ENCODE peak calls at places on chromosomes 2 and 18, in ten cellular contexts. I, L, Z, U, T, H, D, Q, O and A are unnamed samples.

GRCh38 chr2:241868661-241869081 is 858 bp upstream of the RTP5 start:
- DNase-seq in I (no peak), L (no peak), Z (no peak), U (no peak), T (no peak), H (no peak), D (no peak), Q (no peak), O (no peak), A (no peak)

GRCh38 chr2:109256111-109256510 is 127.1 kb downstream of the SH3RF3 start:
- DNase-seq in I (no peak), L (no peak), Z (no peak), U (no peak), T (no peak), H (no peak), D (no peak), Q (peak), O (no peak), A (no peak)

GRCh38 chr2:57376985-57377384 is 669.6 kb upstream of the VRK2 start:
- DNase-seq in I (no peak), L (no peak), Z (no peak), U (no peak), T (no peak), H (no peak), D (no peak), Q (no peak), O (no peak), A (peak)

GRCh38 chr18:37135177-37135576 is 306.2 kb downstream of the KIAA1328 start:
- DNase-seq in I (no peak), L (no peak), Z (no peak), U (no peak), T (no peak), H (no peak), D (no peak), Q (no peak), O (no peak), A (no peak)

GRCh38 chr2:130836501-130837174 is at the start of gene ARHGEF4:
- DNase-seq in I (no peak), L (no peak), Z (peak), U (no peak), T (peak), H (peak), D (no peak), Q (no peak), O (no peak), A (no peak)

GRCh38 chr2:28300489-28300888 is 92.2 kb upstream of the FOSL2 start:
- DNase-seq in I (peak), L (no peak), Z (no peak), U (no peak), T (no peak), H (no peak), D (peak), Q (no peak), O (no peak), A (no peak)

GRCh38 chr2:54522624-54523281 is 66.6 kb downstream of the SPTBN1 start:
- DNase-seq in I (peak), L (no peak), Z (peak), U (no peak), T (peak), H (peak), D (peak), Q (no peak), O (no peak), A (peak)

GRCh38 chr2:118992740-118993391 is 50.9 kb downstream of the MARCO start:
- DNase-seq in I (no peak), L (no peak), Z (no peak), U (no peak), T (no peak), H (peak), D (no peak), Q (no peak), O (no peak), A (no peak)

GRCh38 chr2:199303814-199304213 is 153.9 kb downstream of the SATB2 start:
- DNase-seq in I (peak), L (no peak), Z (no peak), U (no peak), T (no peak), H (no peak), D (peak), Q (no peak), O (peak), A (peak)

GRCh38 chr2:147394179-147394790 is 450.5 kb upstream of the ACVR2A start:
- DNase-seq in I (no peak), L (no peak), Z (no peak), U (no peak), T (no peak), H (no peak), D (no peak), Q (no peak), O (no peak), A (no peak)

GRCh38 chr2:168552450-168552856 is 96.4 kb downstream of the CERS6 start:
- DNase-seq in I (no peak), L (no peak), Z (no peak), U (no peak), T (peak), H (no peak), D (no peak), Q (no peak), O (no peak), A (no peak)

GRCh38 chr18:9133225-9133624 is 3.4 kb upstream of the ANKRD12 start:
- DNase-seq in I (no peak), L (no peak), Z (no peak), U (no peak), T (no peak), H (no peak), D (no peak), Q (no peak), O (no peak), A (no peak)

GRCh38 chr2:212711851-212712250 is 173.2 kb upstream of the ERBB4 start:
- DNase-seq in I (peak), L (no peak), Z (no peak), U (no peak), T (no peak), H (no peak), D (peak), Q (no peak), O (no peak), A (peak)

GRCh38 chr2:121626777-121627524 is 22.3 kb downstream of the CLASP1 start:
- DNase-seq in I (peak), L (no peak), Z (no peak), U (peak), T (no peak), H (no peak), D (peak), Q (peak), O (no peak), A (peak)

GRCh38 chr2:108922141-108922915 is 66.7 kb downstream of the EDAR start:
- DNase-seq in I (peak), L (no peak), Z (no peak), U (no peak), T (no peak), H (peak), D (peak), Q (no peak), O (no peak), A (peak)

GRCh38 chr2:8096484-8096883 is 585.4 kb upstream of the ID2 start:
- DNase-seq in I (no peak), L (no peak), Z (no peak), U (no peak), T (no peak), H (no peak), D (no peak), Q (no peak), O (no peak), A (no peak)

GRCh38 chr18:37315935-37316334 is 249.7 kb downstream of the CELF4 start:
- DNase-seq in I (no peak), L (no peak), Z (no peak), U (no peak), T (no peak), H (no peak), D (no peak), Q (no peak), O (no peak), A (no peak)

GRCh38 chr2:216066255-216066654 is 15.4 kb downstream of the PECR start:
- DNase-seq in I (peak), L (no peak), Z (no peak), U (no peak), T (no peak), H (no peak), D (peak), Q (no peak), O (no peak), A (peak)

DNA sequence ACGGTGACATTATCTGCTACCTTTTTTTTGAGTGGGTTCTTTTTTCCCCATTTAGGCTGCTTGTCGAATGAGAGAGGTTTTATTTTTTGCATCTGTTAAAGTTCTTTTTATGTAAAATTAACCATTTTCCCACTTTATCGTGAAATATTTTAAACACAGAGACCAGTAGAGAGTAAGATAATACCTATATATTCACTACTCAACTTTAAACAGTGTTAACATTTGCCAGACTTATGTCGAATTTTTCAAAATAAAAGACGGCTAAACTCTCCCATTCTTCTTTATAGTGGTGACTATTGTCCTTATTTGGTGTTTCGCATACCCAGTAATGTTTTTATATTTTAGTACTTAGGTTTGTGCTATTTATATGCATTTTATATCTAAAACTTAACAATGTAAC is 743 bp upstream of the PUS10 start:
- DNase-seq in I (no peak), L (no peak), Z (no peak), U (no peak), T (no peak), H (no peak), D (no peak), Q (no peak), O (no peak), A (no peak)
- H3K4me3 ChIP-seq in I (peak), L (peak), Z (peak), U (peak), T (peak), H (peak), D (peak), Q (peak), O (peak), A (peak)

DNA sequence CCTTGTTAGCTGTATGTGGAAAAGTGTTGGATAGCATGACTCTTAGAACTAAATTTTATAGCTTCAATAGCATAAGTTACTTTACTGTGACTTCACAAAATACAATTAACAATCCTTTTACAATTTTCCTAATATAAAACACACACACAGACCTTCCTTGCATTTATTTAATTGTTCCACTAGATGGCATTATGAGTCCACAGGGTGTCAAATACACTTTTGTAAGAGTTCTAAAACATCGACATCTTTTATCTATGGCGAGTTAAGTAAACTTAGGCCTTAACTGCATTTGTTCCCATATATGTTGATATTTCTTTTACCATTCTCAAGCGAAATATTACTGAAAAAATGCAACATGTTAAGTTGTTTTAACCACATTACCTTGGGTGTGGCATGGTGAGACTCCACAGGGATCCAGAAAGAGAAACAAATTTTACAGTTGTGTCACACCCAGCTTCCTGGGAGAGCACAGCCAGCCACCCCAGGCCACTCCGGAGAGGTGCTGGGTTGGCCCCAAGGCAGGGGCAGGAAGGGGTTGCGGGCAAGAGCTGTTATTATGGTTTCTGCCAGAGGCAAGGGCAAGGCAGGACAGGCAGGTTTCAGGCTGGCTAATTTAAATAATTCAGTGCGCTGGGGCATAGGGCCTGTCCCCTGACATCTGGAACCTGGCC is 312.4 kb upstream of the MC4R start:
- DNase-seq in I (peak), L (no peak), Z (no peak), U (no peak), T (no peak), H (no peak), D (peak), Q (no peak), O (no peak), A (peak)
- TF ChIP-seq CTCF in I (no peak), L (peak), Z (peak), U (peak), T (peak), H (peak), D (peak), Q (no peak), O (peak), A (peak)

GRCh38 chr2:231546014-231546413 is 15.8 kb upstream of the NMUR1 start:
- DNase-seq in I (no peak), L (no peak), Z (no peak), U (no peak), T (no peak), H (no peak), D (no peak), Q (no peak), O (no peak), A (no peak)
- H3K4me3 ChIP-seq in I (no peak), L (no peak), Z (no peak), U (no peak), T (no peak), H (no peak), D (no peak), Q (no peak), O (no peak), A (no peak)

DNA sequence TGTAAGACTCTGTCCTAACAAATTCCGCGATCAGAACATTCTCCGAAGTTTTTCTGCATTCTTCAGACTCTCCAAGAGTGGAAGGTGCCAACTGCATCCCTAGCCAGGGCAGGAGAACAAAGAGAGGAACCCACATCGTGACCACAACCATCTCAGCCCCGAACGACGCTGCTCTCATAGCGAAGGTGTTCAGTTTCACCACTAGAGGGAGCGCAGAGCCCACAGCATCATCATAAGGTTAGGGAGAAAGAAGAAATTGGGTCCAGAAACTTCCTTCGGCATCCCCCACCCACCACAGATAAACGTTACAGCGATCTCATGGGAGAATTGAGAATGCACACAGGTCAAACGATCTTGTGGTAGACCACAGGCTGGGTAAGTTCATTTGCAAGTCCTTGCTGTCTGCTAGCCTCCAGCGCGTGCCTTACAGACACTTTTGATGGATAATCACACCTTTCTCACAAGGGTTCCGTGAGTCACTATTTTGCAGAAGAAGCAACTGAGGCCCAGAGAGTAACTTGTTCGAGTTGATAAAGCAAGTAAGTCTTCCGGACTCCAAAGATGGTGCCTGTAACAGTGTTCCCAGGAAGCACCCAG is 53.7 kb upstream of the ARL4C start:
- DNase-seq in I (peak), L (peak), Z (peak), U (peak), T (peak), H (peak), D (peak), Q (peak), O (peak), A (peak)
- TF ChIP-seq CTCF in I (peak), L (peak), Z (peak), U (peak), T (peak), H (peak), D (peak), Q (peak), O (peak), A (peak)

GRCh38 chr2:48420512-48421197 is 109.3 kb upstream of the STON1 start:
- DNase-seq in I (peak), L (peak), Z (peak), U (peak), T (peak), H (peak), D (peak), Q (peak), O (peak), A (peak)
- H3K4me3 ChIP-seq in I (no peak), L (no peak), Z (peak), U (no peak), T (no peak), H (no peak), D (no peak), Q (peak), O (peak), A (no peak)

GRCh38 chr2:63484901-63485300 is 103.4 kb downstream of the WDPCP start:
- DNase-seq in I (no peak), L (no peak), Z (no peak), U (no peak), T (no peak), H (no peak), D (no peak), Q (no peak), O (no peak), A (no peak)

GRCh38 chr2:63484481-63484880 is 103.8 kb downstream of the WDPCP start:
- DNase-seq in I (no peak), L (no peak), Z (no peak), U (no peak), T (no peak), H (no peak), D (no peak), Q (no peak), O (no peak), A (no peak)

GRCh38 chr2:63488118-63488713 is 100.1 kb downstream of the WDPCP start:
- DNase-seq in I (peak), L (no peak), Z (peak), U (no peak), T (peak), H (peak), D (peak), Q (no peak), O (no peak), A (peak)

DNA sequence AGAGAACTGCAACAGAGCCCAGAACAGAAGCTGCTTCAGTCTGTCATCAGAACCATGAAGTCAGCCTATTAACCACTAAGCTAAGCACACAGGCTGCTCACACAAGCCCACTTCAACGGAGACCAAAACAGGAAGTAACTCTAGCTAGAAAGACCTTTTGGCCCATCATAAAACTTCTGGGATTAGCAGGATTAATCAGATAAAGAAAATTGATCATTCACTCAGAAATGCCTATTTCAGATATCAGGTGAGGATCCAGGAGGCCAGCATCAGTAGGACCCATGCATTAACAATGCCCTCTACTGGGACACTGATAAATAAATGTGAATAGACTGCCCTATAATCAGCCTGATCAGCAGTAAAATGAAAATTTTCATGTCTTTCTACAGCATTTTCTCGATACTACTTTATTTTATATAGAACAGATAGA is 101.4 kb downstream of the WDPCP start:
- DNase-seq in I (no peak), L (no peak), Z (no peak), U (no peak), T (peak), H (no peak), D (no peak), Q (no peak), O (no peak), A (no peak)
- TF ChIP-seq CTCF in I (no peak), L (no peak), Z (peak), U (no peak), T (no peak), H (no peak), D (peak), Q (no peak), O (no peak), A (peak)

DNA sequence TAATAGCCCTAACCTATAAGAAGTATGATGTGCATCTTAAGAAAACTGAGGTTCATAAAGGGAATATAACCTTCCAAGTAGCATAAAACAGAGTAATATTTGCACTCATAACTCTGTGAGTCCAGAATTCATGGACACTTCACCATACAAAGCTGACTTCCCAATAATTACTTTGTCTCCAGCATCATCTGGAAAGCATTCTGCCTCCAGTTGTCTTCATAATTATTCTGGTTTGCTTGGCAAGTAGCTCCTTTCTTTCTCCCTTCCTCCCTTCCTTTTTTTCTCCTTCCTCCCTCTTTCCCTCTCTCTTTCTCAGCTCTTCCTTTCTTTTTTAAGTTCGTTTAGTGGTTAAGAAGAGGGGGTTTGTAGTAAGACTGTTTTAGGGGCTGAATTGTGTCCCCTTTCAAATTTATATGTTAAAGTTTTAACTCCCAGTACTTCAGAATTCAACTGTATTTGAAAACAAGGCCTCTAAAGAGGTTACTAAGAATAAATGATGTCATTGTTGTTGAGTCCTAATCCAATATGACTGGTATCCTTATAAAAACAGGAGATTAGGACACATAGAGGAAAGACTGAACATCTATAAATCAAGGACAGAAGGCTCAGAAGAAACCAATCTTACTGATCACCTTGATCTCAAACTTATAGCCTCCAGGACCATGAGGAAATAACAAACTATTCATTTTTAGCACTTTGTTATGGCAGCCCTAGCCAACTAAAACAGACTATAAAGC is 28.9 kb downstream of the TFPI start:
- DNase-seq in I (no peak), L (no peak), Z (no peak), U (no peak), T (no peak), H (no peak), D (no peak), Q (no peak), O (no peak), A (no peak)
- H3K4me3 ChIP-seq in I (no peak), L (no peak), Z (no peak), U (no peak), T (no peak), H (no peak), D (no peak), Q (no peak), O (no peak), A (no peak)